ENCODE peak calls at places on chromosomes 6 and 20, in five cellular contexts. I is EL; R is stimulated activated CD8-positive, alpha-beta memory T cell treated with anti-CD3 and anti-CD28 coated beads, Interleukin-4, amount 100 ng/mL, for 1 hour; V is activated naive CD4-positive, alpha-beta T cell; D is ELR. H is an unnamed sample.

GRCh38 chr6:26414281-26414680 is 12.2 kb downstream of the BTN3A1 start:
- DNase-seq in I (no peak), R (no peak), V (no peak), D (no peak), H (no peak)

GRCh38 chr6:34478796-34479195 is 12.9 kb downstream of the PACSIN1 start:
- DNase-seq in I (no peak), R (no peak), V (no peak), D (no peak), H (no peak)

GRCh38 chr6:124441430-124441829 is 520.8 kb upstream of the RNF217 start:
- DNase-seq in I (no peak), R (no peak), V (no peak), D (no peak), H (no peak)

GRCh38 chr6:132259070-132259469 is 142.2 kb downstream of the MOXD1 start:
- DNase-seq in I (peak), R (no peak), V (no peak), D (peak), H (peak)

GRCh38 chr6:69631552-69632346 is 165.1 kb downstream of the LMBRD1 start:
- DNase-seq in I (no peak), R (no peak), V (no peak), D (no peak), H (no peak)

GRCh38 chr6:112971651-112972050 is 624.5 kb downstream of the RFPL4B start:
- DNase-seq in I (no peak), R (no peak), V (no peak), D (no peak), H (no peak)

GRCh38 chr20:52490715-52491430 is 299.3 kb upstream of the ZFP64 start:
- DNase-seq in I (peak), R (no peak), V (no peak), D (peak), H (peak)

GRCh38 chr6:15090145-15090579 is 155.7 kb upstream of the JARID2 start:
- DNase-seq in I (no peak), R (no peak), V (no peak), D (no peak), H (no peak)

H was measured in HFFc6.